ENCODE peak calls at places on chromosomes 12 and 14, in seven cellular contexts. One of them, this sample, is unnamed. For H3K4me1, H3K27me3 and H3K36me3, the result is how much of the 10 kb centered on the place peaks cover.

GRCh38 chr12:43444940-43445564 is 107.0 kb downstream of the ADAMTS20 start:
- DNase-seq in esophagus squamous epithelium: no peak
- DNase-seq in uterus: no peak
- DNase-seq in endothelial cell of umbilical vein: peak
- DNase-seq in GM23248: peak
- DNase-seq in left lung: no peak
- DNase-seq in CD8-positive, alpha-beta memory T cell: peak
- DNase-seq in this sample: no peak

GRCh38 chr14:31339743-31340142 is 80.6 kb downstream of the HEATR5A start:
- DNase-seq in GM23248: no peak
- DNase-seq in CD8-positive, alpha-beta memory T cell: no peak
- DNase-seq in left lung: no peak
- DNase-seq in endothelial cell of umbilical vein: no peak
- DNase-seq in esophagus squamous epithelium: no peak
- DNase-seq in uterus: no peak
- DNase-seq in this sample: no peak

GRCh38 chr14:34111933-34112332 is 161.1 kb upstream of the EGLN3 start:
- DNase-seq in endothelial cell of umbilical vein: no peak
- DNase-seq in left lung: no peak
- DNase-seq in uterus: no peak
- DNase-seq in CD8-positive, alpha-beta memory T cell: no peak
- DNase-seq in GM23248: peak
- DNase-seq in esophagus squamous epithelium: no peak
- DNase-seq in this sample: no peak

GRCh38 chr12:92827836-92828431 is 101.2 kb downstream of the EEA1 start:
- DNase-seq in esophagus squamous epithelium: no peak
- DNase-seq in endothelial cell of umbilical vein: peak
- DNase-seq in GM23248: peak
- DNase-seq in uterus: no peak
- DNase-seq in CD8-positive, alpha-beta memory T cell: peak
- DNase-seq in left lung: no peak
- DNase-seq in this sample: no peak

GRCh38 chr12:117409286-117409685 is 47.9 kb upstream of the NOS1 start:
- DNase-seq in left lung: no peak
- DNase-seq in esophagus squamous epithelium: no peak
- DNase-seq in endothelial cell of umbilical vein: no peak
- DNase-seq in uterus: no peak
- DNase-seq in CD8-positive, alpha-beta memory T cell: no peak
- DNase-seq in GM23248: no peak
- DNase-seq in this sample: no peak

GRCh38 chr12:75481013-75481705 is 604 bp downstream of the GLIPR1 start:
- DNase-seq in uterus: no peak
- DNase-seq in endothelial cell of umbilical vein: peak
- DNase-seq in left lung: no peak
- DNase-seq in GM23248: peak
- DNase-seq in esophagus squamous epithelium: no peak
- DNase-seq in CD8-positive, alpha-beta memory T cell: no peak
- DNase-seq in this sample: no peak

GRCh38 chr14:95275507-95275906 is 44.2 kb downstream of the CLMN start:
- DNase-seq in uterus: peak
- DNase-seq in endothelial cell of umbilical vein: no peak
- DNase-seq in GM23248: no peak
- DNase-seq in left lung: no peak
- DNase-seq in CD8-positive, alpha-beta memory T cell: no peak
- DNase-seq in esophagus squamous epithelium: no peak
- DNase-seq in this sample: no peak

GRCh38 chr12:11347810-11348209 is 37.6 kb upstream of the PRB4 start:
- DNase-seq in left lung: no peak
- DNase-seq in CD8-positive, alpha-beta memory T cell: no peak
- DNase-seq in endothelial cell of umbilical vein: no peak
- DNase-seq in uterus: no peak
- DNase-seq in esophagus squamous epithelium: no peak
- DNase-seq in GM23248: no peak
- DNase-seq in this sample: no peak

GRCh38 chr14:96086032-96086431 is 46.9 kb downstream of the C14orf132 start:
- DNase-seq in GM23248: peak
- DNase-seq in left lung: no peak
- DNase-seq in uterus: no peak
- DNase-seq in CD8-positive, alpha-beta memory T cell: no peak
- DNase-seq in esophagus squamous epithelium: no peak
- DNase-seq in endothelial cell of umbilical vein: no peak
- DNase-seq in this sample: no peak

GRCh38 chr14:23388996-23389395 is 12.2 kb downstream of the CMTM5 start:
- DNase-seq in endothelial cell of umbilical vein: no peak
- DNase-seq in uterus: no peak
- DNase-seq in left lung: no peak
- DNase-seq in esophagus squamous epithelium: no peak
- DNase-seq in GM23248: no peak
- DNase-seq in CD8-positive, alpha-beta memory T cell: no peak
- DNase-seq in this sample: no peak

GRCh38 chr14:104576607-104577332 is 2.8 kb upstream of the C14orf180 start:
- DNase-seq in CD8-positive, alpha-beta memory T cell: no peak
- DNase-seq in endothelial cell of umbilical vein: no peak
- DNase-seq in uterus: no peak
- DNase-seq in GM23248: peak
- DNase-seq in left lung: no peak
- DNase-seq in esophagus squamous epithelium: no peak
- DNase-seq in this sample: no peak

GRCh38 chr12:50986961-50987737 is 34.8 kb downstream of the HIGD1C start:
- DNase-seq in GM23248: peak
- DNase-seq in uterus: peak
- DNase-seq in endothelial cell of umbilical vein: peak
- DNase-seq in esophagus squamous epithelium: no peak
- DNase-seq in left lung: no peak
- DNase-seq in CD8-positive, alpha-beta memory T cell: peak
- DNase-seq in this sample: no peak

GRCh38 chr12:51262758-51263177 is 7.4 kb downstream of the SMAGP start:
- DNase-seq in esophagus squamous epithelium: no peak
- DNase-seq in GM23248: peak
- DNase-seq in uterus: no peak
- DNase-seq in left lung: no peak
- DNase-seq in endothelial cell of umbilical vein: peak
- DNase-seq in CD8-positive, alpha-beta memory T cell: no peak
- DNase-seq in this sample: peak

GRCh38 chr12:19058235-19059021 is 71.1 kb upstream of the PLEKHA5 start:
- DNase-seq in GM23248: peak
- DNase-seq in endothelial cell of umbilical vein: peak
- DNase-seq in left lung: no peak
- DNase-seq in uterus: no peak
- DNase-seq in esophagus squamous epithelium: no peak
- DNase-seq in CD8-positive, alpha-beta memory T cell: no peak
- DNase-seq in this sample: no peak

GRCh38 chr14:67359319-67359774 is 257 bp downstream of the ATP6V1D start:
- DNase-seq in uterus: no peak
- DNase-seq in endothelial cell of umbilical vein: no peak
- DNase-seq in esophagus squamous epithelium: no peak
- DNase-seq in CD8-positive, alpha-beta memory T cell: peak
- DNase-seq in GM23248: peak
- DNase-seq in left lung: peak
- DNase-seq in this sample: peak

GRCh38 chr12:67909091-67909531 is 80.1 kb upstream of the IFNG-AS1 start:
- DNase-seq in CD8-positive, alpha-beta memory T cell: no peak
- DNase-seq in esophagus squamous epithelium: no peak
- DNase-seq in left lung: no peak
- DNase-seq in GM23248: peak
- DNase-seq in uterus: no peak
- DNase-seq in endothelial cell of umbilical vein: no peak
- DNase-seq in this sample: no peak

GRCh38 chr12:7628401-7628961 is 37.2 kb downstream of the APOBEC1 start:
- DNase-seq in uterus: no peak
- DNase-seq in CD8-positive, alpha-beta memory T cell: no peak
- DNase-seq in GM23248: no peak
- DNase-seq in esophagus squamous epithelium: no peak
- DNase-seq in left lung: no peak
- DNase-seq in endothelial cell of umbilical vein: no peak
- DNase-seq in this sample: no peak

DNA sequence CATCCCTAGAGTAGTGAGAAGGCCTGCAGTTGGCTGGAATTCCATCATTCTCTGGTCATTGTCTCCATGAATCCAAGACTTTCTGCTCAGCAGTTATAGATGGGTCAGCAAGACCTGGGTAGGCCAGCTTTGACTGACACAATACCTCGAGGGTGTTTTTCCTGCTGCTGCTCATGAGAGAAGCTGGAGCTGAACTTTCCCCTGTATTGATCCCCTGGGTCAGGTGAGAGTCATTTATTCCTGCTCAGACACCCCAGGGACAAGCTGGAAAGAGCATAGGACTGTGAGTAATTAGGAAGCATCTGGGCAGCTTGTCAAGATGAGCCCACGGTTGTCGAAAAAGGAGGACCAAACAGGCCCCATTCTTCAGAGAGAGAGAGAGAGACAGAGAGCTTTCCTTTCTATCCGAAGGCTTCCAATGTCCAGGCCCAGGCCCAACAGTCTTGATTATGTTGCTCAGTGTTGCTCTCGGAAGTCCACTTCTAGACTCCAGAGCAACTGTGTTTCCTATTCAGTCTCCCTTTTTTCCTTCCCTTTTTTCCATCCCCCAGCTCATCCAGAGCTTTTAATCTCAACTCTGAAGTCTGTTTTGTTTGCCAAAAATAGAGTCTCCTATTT is 131.1 kb downstream of the SLC8A3 start:
- DNase-seq in CD8-positive, alpha-beta memory T cell: no peak
- DNase-seq in uterus: no peak
- DNase-seq in GM23248: no peak
- DNase-seq in endothelial cell of umbilical vein: no peak
- DNase-seq in left lung: no peak
- DNase-seq in esophagus squamous epithelium: no peak
- DNase-seq in this sample: no peak
- H3K4me1 ChIP-seq in CD8-positive, alpha-beta memory T cell: under half
- H3K4me1 ChIP-seq in uterus: under half
- H3K4me1 ChIP-seq in GM23248: under half
- H3K4me1 ChIP-seq in endothelial cell of umbilical vein: under half
- H3K4me1 ChIP-seq in left lung: under half
- H3K4me1 ChIP-seq in esophagus squamous epithelium: under half
- H3K4me1 ChIP-seq in this sample: under half

GRCh38 chr12:114673169-114673833 is 10.7 kb downstream of the TBX3 start:
- DNase-seq in endothelial cell of umbilical vein: no peak
- DNase-seq in uterus: peak
- DNase-seq in GM23248: peak
- DNase-seq in CD8-positive, alpha-beta memory T cell: no peak
- DNase-seq in left lung: no peak
- DNase-seq in esophagus squamous epithelium: no peak
- DNase-seq in this sample: no peak
- H3K27me3 ChIP-seq in endothelial cell of umbilical vein: under half
- H3K27me3 ChIP-seq in uterus: under half
- H3K27me3 ChIP-seq in GM23248: under half
- H3K27me3 ChIP-seq in CD8-positive, alpha-beta memory T cell: under half
- H3K27me3 ChIP-seq in left lung: half or more
- H3K27me3 ChIP-seq in esophagus squamous epithelium: under half
- H3K27me3 ChIP-seq in this sample: half or more

GRCh38 chr12:131919366-131920156 is 9.5 kb upstream of the PUS1 start:
- DNase-seq in uterus: no peak
- DNase-seq in endothelial cell of umbilical vein: no peak
- DNase-seq in esophagus squamous epithelium: no peak
- DNase-seq in GM23248: no peak
- DNase-seq in CD8-positive, alpha-beta memory T cell: no peak
- DNase-seq in left lung: peak
- DNase-seq in this sample: no peak

GRCh38 chr12:131920157-131920508 is 8.9 kb upstream of the PUS1 start:
- DNase-seq in left lung: no peak
- DNase-seq in endothelial cell of umbilical vein: no peak
- DNase-seq in CD8-positive, alpha-beta memory T cell: no peak
- DNase-seq in uterus: no peak
- DNase-seq in esophagus squamous epithelium: no peak
- DNase-seq in GM23248: no peak
- DNase-seq in this sample: no peak

GRCh38 chr12:131918311-131919050 is 10.6 kb upstream of the PUS1 start:
- DNase-seq in esophagus squamous epithelium: no peak
- DNase-seq in GM23248: no peak
- DNase-seq in left lung: no peak
- DNase-seq in uterus: no peak
- DNase-seq in CD8-positive, alpha-beta memory T cell: no peak
- DNase-seq in endothelial cell of umbilical vein: no peak
- DNase-seq in this sample: no peak

GRCh38 chr12:131917711-131918306 is 11.3 kb upstream of the PUS1 start:
- DNase-seq in left lung: peak
- DNase-seq in CD8-positive, alpha-beta memory T cell: no peak
- DNase-seq in GM23248: no peak
- DNase-seq in endothelial cell of umbilical vein: no peak
- DNase-seq in uterus: no peak
- DNase-seq in esophagus squamous epithelium: no peak
- DNase-seq in this sample: no peak

GRCh38 chr12:131919051-131919347 is 10.1 kb upstream of the PUS1 start:
- DNase-seq in CD8-positive, alpha-beta memory T cell: no peak
- DNase-seq in endothelial cell of umbilical vein: no peak
- DNase-seq in GM23248: no peak
- DNase-seq in left lung: peak
- DNase-seq in uterus: no peak
- DNase-seq in esophagus squamous epithelium: no peak
- DNase-seq in this sample: no peak
- H3K36me3 ChIP-seq in CD8-positive, alpha-beta memory T cell: under half
- H3K36me3 ChIP-seq in endothelial cell of umbilical vein: under half
- H3K36me3 ChIP-seq in GM23248: under half
- H3K36me3 ChIP-seq in left lung: half or more
- H3K36me3 ChIP-seq in uterus: under half
- H3K36me3 ChIP-seq in esophagus squamous epithelium: half or more
- H3K36me3 ChIP-seq in this sample: half or more

GRCh38 chr12:109949089-109949488 is 47.1 kb downstream of the GIT2 start:
- DNase-seq in GM23248: peak
- DNase-seq in endothelial cell of umbilical vein: no peak
- DNase-seq in CD8-positive, alpha-beta memory T cell: no peak
- DNase-seq in left lung: no peak
- DNase-seq in uterus: no peak
- DNase-seq in esophagus squamous epithelium: no peak
- DNase-seq in this sample: no peak

GRCh38 chr12:109946505-109946904 is 46.4 kb downstream of the TCHP start:
- DNase-seq in esophagus squamous epithelium: no peak
- DNase-seq in left lung: no peak
- DNase-seq in uterus: no peak
- DNase-seq in CD8-positive, alpha-beta memory T cell: no peak
- DNase-seq in GM23248: no peak
- DNase-seq in endothelial cell of umbilical vein: peak
- DNase-seq in this sample: no peak

GRCh38 chr12:109946913-109947312 is 46.8 kb downstream of the TCHP start:
- DNase-seq in left lung: no peak
- DNase-seq in GM23248: no peak
- DNase-seq in uterus: no peak
- DNase-seq in CD8-positive, alpha-beta memory T cell: no peak
- DNase-seq in esophagus squamous epithelium: no peak
- DNase-seq in endothelial cell of umbilical vein: no peak
- DNase-seq in this sample: no peak

GRCh38 chr12:109947511-109947910 is 47.4 kb downstream of the TCHP start:
- DNase-seq in endothelial cell of umbilical vein: no peak
- DNase-seq in esophagus squamous epithelium: no peak
- DNase-seq in uterus: no peak
- DNase-seq in GM23248: peak
- DNase-seq in CD8-positive, alpha-beta memory T cell: no peak
- DNase-seq in left lung: no peak
- DNase-seq in this sample: no peak

DNA sequence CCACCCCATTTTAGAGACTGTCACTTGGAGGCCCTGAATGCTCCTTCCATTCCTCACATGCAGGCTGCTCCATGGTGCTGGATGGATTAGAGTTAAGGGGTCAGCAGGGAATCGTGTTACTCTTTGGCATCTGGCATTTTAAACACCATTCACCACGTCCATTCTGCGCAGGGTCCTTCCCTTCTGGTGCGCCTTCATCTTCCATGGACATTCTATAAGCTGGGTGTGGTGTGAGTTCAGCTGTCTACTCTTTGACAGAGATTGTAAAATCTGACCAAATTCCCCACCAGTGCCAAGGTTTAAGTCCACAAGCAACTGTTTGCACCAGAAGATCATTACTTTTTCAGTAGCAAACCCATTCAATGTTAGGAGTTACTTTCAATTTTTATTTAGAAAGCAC is 47.8 kb downstream of the GIT2 start:
- DNase-seq in esophagus squamous epithelium: no peak
- DNase-seq in endothelial cell of umbilical vein: no peak
- DNase-seq in uterus: no peak
- DNase-seq in CD8-positive, alpha-beta memory T cell: no peak
- DNase-seq in left lung: no peak
- DNase-seq in GM23248: no peak
- DNase-seq in this sample: no peak
- H3K4me1 ChIP-seq in esophagus squamous epithelium: under half
- H3K4me1 ChIP-seq in endothelial cell of umbilical vein: under half
- H3K4me1 ChIP-seq in uterus: under half
- H3K4me1 ChIP-seq in CD8-positive, alpha-beta memory T cell: under half
- H3K4me1 ChIP-seq in left lung: under half
- H3K4me1 ChIP-seq in GM23248: half or more
- H3K4me1 ChIP-seq in this sample: under half